ENCODE peak calls at places on chromosome 22, in four cellular contexts. D is lower lobe of right lung; A is CD4-positive, CD25-positive, alpha-beta regulatory T cell; R is upper lobe of left lung. S is an unnamed sample. For H3K4me1, the result is how much of the 10 kb centered on the place peaks cover.

GRCh38 chr22:30856699-30857098 is 111.9 kb downstream of the MORC2 start:
- ATAC-seq in D (no peak), A (no peak), R (no peak), S (no peak)

GRCh38 chr22:30717331-30717921 is 22.8 kb downstream of the OSBP2 start:
- ATAC-seq in D (peak), A (no peak), R (no peak), S (no peak)

GRCh38 chr22:17119481-17120202 is 1.5 kb downstream of the TMEM121B start:
- ATAC-seq in D (no peak), A (no peak), R (no peak), S (no peak)

GRCh38 chr22:16804882-16805281 is 20.3 kb downstream of the XKR3 start:
- ATAC-seq in D (no peak), A (no peak), R (no peak), S (no peak)

GRCh38 chr22:49608660-49609059 is 219.0 kb downstream of the BRD1 start:
- ATAC-seq in D (no peak), A (no peak), R (no peak), S (no peak)

GRCh38 chr22:23608583-23608982 is 23.5 kb downstream of the DRICH1 start:
- ATAC-seq in D (no peak), A (no peak), R (no peak), S (no peak)

GRCh38 chr22:29145321-29146072 is 60.2 kb upstream of the EMID1 start:
- ATAC-seq in D (peak), A (no peak), R (no peak), S (no peak)

GRCh38 chr22:45318558-45319318 is 9.0 kb downstream of the FAM118A start:
- ATAC-seq in D (peak), A (peak), R (no peak), S (peak)

GRCh38 chr22:49976439-49977175 is 16.0 kb downstream of the PIM3 start:
- ATAC-seq in D (no peak), A (peak), R (no peak), S (no peak)

GRCh38 chr22:18078329-18079041 is 695 bp downstream of the PEX26 start:
- ATAC-seq in D (peak), A (no peak), R (peak), S (no peak)

GRCh38 chr22:44172370-44173108 is 8.2 kb upstream of the PARVG start:
- ATAC-seq in D (peak), A (peak), R (peak), S (peak)

GRCh38 chr22:49791682-49792081 is 36.0 kb downstream of the BRD1 start:
- ATAC-seq in D (no peak), A (no peak), R (no peak), S (no peak)

GRCh38 chr22:25064894-25065560 is 112.5 kb downstream of the KIAA1671 start:
- ATAC-seq in D (no peak), A (no peak), R (no peak), S (peak)

GRCh38 chr22:20810645-20811044 is 36.7 kb downstream of the SERPIND1 start:
- ATAC-seq in D (no peak), A (no peak), R (no peak), S (no peak)

GRCh38 chr22:37007666-37008065 is 11.6 kb downstream of the TST start:
- ATAC-seq in D (no peak), A (no peak), R (no peak), S (no peak)

GRCh38 chr22:49257551-49257951 is 570.1 kb downstream of the BRD1 start:
- ATAC-seq in D (no peak), A (no peak), R (no peak), S (no peak)

GRCh38 chr22:45084400-45084920 is 74.7 kb upstream of the PHF21B start:
- ATAC-seq in D (no peak), A (no peak), R (no peak), S (no peak)

GRCh38 chr22:43253839-43254238 is 66.9 kb upstream of the TTLL12 start:
- ATAC-seq in D (no peak), A (no peak), R (no peak), S (no peak)

GRCh38 chr22:33723915-33724314 is 196.4 kb downstream of the LARGE1 start:
- ATAC-seq in D (no peak), A (no peak), R (no peak), S (no peak)

GRCh38 chr22:49440931-49441330 is 386.7 kb downstream of the BRD1 start:
- ATAC-seq in D (no peak), A (no peak), R (no peak), S (no peak)

GRCh38 chr22:28004021-28004420 is 85.0 kb upstream of the PITPNB start:
- ATAC-seq in D (no peak), A (no peak), R (no peak), S (no peak)

GRCh38 chr22:35540600-35541253 is at the start of gene RASD2:
- ATAC-seq in D (peak), A (peak), R (no peak), S (peak)

GRCh38 chr22:31556627-31557203 is 60.4 kb downstream of the SFI1 start:
- ATAC-seq in D (peak), A (peak), R (no peak), S (no peak)

GRCh38 chr22:20212754-20213699 is 55.1 kb downstream of the RTN4R start:
- ATAC-seq in D (no peak), A (no peak), R (no peak), S (no peak)

GRCh38 chr22:31604746-31605705 is 57.0 kb downstream of the PISD start:
- ATAC-seq in D (no peak), A (no peak), R (no peak), S (no peak)

GRCh38 chr22:45226681-45227186 is 14.0 kb downstream of the KIAA0930 start:
- ATAC-seq in D (peak), A (no peak), R (no peak), S (peak)

GRCh38 chr22:20000246-20001081 is 16.2 kb downstream of the ARVCF start:
- ATAC-seq in D (no peak), A (no peak), R (no peak), S (no peak)

GRCh38 chr22:42719656-42720262 is 911 bp downstream of the A4GALT start:
- ATAC-seq in D (peak), A (no peak), R (no peak), S (peak)

GRCh38 chr22:35589071-35589735 is 27.9 kb downstream of the MB start:
- ATAC-seq in D (peak), A (peak), R (no peak), S (peak)

GRCh38 chr22:48945621-48946458 is 881.8 kb downstream of the BRD1 start:
- ATAC-seq in D (no peak), A (no peak), R (no peak), S (no peak)

GRCh38 chr22:29031236-29031982 is 30.2 kb downstream of the C22orf31 start:
- ATAC-seq in D (peak), A (no peak), R (peak), S (peak)

DNA sequence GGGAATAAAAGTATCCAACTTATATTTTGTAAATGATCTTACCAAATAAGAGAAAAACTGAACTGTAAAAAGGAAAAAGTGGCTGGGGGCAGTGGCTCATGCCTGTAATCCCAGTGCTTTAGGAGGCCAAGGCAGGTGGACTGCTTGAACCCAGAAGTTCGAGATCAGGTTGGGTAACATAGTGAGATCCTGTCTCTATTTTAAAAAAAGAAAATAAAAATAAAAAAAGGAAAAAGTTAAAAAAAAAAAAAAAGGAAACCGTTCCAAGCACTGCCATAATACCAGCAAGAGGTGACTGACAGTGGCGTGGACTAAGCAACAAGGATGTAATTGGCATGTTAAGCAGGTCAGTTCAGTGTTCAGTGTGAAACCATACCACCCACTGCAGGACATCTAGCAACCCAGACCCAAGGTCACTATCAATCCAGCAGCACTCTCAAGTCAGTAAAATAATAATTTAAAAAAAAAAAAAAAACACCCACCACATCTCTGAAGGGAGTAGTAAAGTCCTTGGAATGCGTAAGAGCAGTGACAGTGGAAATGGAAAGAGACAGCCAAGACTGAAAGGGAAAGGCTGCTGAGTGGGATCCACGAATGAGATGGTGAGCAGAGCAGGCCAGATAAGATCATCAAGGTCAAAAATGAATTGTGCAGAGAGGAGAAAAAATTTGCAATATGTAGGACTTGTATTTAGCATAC is 43.6 kb downstream of the MAPK1 start:
- ATAC-seq in D (no peak), A (no peak), R (no peak), S (no peak)
- H3K4me1 ChIP-seq in D (under half), A (under half), R (under half), S (under half)

DNA sequence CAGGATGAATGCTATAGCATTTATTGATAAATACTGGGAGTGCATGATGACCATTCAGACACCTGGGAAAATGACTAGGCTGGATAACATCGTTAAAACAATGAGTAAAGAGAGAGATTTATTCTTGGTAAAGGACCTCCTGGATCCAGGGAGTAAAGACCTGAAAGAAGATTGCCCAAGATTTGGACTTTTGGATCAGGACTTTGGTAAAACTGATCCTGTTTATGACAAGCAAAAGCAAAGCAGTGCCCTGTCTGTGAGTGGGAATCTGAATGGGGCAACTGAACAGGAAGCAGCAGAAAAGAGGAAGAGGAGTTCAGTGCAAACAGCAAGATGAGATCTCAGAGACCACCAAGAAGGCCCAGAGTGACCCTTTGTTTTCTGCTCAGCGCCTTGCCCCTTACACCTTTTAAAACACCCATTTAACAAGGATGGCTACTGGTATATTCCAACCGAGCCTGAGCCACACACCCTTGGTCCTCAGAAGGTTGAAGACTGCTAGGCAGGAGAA is 121.9 kb downstream of the VPREB1 start:
- ATAC-seq in D (no peak), A (no peak), R (no peak), S (no peak)
- H3K4me1 ChIP-seq in D (under half), A (under half), R (under half), S (under half)

GRCh38 chr22:38213319-38214247 is 11.8 kb downstream of the MAFF start:
- ATAC-seq in D (peak), A (no peak), R (no peak), S (no peak)

GRCh38 chr22:38218661-38219331 is 17.0 kb downstream of the MAFF start:
- ATAC-seq in D (peak), A (no peak), R (peak), S (peak)

GRCh38 chr22:38214248-38215056 is 12.7 kb downstream of the MAFF start:
- ATAC-seq in D (peak), A (peak), R (peak), S (peak)

GRCh38 chr22:38212442-38212841 is 10.6 kb downstream of the MAFF start:
- ATAC-seq in D (no peak), A (no peak), R (no peak), S (no peak)

DNA sequence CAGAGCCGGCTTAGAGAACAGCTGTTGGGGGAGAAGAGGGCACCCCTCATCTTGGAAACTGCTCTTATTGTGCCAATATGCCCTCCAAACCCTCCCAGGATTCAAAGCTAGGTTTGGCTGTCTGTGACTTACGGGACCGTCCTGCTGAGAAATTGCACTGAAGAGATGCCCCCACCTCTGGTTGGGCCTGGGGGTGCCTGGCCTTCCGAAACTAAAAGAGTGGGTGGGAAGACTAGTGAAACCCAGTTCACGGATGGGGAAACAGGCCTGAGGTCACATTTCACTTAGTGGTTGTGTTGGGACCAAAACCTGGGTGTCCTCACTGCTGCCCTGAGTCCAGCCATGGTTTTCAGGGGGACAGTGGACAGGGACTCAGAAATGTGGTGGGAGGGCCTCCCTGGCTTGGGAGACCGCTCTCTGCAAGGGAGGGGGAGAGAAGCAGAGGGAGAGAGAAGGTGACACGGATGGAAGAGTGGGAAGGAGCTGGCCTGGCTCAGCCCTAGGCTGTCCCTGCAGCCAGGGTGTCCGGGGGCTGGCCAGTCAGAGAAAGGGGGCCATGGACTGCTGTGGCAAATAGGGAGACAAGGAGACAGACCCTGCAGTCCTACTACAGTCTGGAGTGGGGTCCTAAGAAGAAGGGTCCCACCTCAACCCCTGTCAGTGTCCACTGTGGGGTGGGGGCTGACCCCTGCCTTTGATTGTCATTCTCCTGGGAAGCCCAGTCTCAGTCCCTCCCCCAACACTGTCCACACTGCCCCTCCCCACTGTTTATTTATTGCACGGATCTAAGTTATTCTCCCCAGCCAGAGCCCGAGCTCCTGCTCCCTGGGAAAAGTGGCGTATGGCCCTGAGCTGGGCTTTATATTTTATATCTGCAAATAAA is 13.6 kb downstream of the MAFF start:
- ATAC-seq in D (no peak), A (no peak), R (no peak), S (no peak)
- H3K4me1 ChIP-seq in D (half or more), A (under half), R (under half), S (under half)

DNA sequence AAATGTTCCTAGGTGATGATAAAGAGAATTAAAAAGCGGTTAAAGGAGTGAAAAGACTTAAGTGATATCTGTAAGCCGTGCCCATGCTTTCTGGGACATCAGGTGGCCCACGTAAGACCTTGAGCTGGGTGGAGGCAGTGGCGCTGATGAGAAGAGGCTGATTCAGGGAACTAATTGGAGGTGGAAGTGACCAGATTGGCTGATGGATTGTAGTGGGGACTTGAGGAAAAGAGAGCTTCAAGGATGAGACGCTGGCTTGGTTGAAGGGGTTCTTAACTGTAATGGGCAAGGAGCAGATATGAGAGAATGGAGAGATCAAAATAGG is 69.1 kb upstream of the EP300 start:
- ATAC-seq in D (no peak), A (no peak), R (no peak), S (no peak)
- H3K4me1 ChIP-seq in D (under half), A (under half), R (under half), S (under half)

DNA sequence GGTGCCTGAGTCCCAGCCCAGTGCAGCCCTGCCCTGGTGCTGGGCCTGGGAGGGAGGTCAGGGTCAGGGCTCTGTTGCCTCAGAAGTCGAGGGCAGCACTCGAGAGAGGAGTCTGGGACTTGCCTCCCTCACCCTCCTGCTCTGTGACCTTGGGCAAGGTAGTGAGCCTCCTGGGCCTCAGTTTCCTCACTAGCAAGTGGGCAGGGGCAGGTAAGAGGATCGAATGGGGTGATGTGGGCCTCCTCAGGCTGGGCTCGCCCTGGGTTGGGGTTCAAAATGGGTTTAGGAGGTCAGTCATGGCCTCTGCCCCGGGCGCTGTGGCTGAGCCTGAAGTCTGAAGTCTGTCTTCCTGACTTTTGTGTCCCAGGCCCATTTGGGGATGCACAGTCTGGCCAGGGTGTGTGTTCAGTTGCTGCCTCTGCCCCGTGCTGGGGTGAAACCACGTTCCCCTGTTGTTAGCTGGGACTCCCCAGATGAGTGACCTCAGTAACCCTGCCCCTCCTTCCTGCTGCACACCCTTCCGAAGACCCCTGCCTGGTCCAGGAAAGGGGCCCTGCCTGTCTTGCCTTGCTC is 40.9 kb upstream of the CELSR1 start:
- ATAC-seq in D (peak), A (no peak), R (no peak), S (no peak)
- H3K4me1 ChIP-seq in D (half or more), A (under half), R (half or more), S (under half)

GRCh38 chr22:26544489-26544888 is 32.2 kb upstream of the TFIP11 start:
- ATAC-seq in D (no peak), A (no peak), R (no peak), S (no peak)
- H3K4me1 ChIP-seq in D (under half), A (under half), R (under half), S (under half)

GRCh38 chr22:41481925-41482318 is 13.0 kb downstream of the ACO2 start:
- ATAC-seq in D (no peak), A (no peak), R (no peak), S (no peak)
- H3K4me1 ChIP-seq in D (half or more), A (under half), R (under half), S (half or more)

S was measured in gastroesophageal sphincter.